ENCODE peak calls at places on chromosomes 4 and X, in four cellular contexts. U is HCT116, N is H1, Z is tibial nerve. A is an unnamed sample.

GRCh38 chr4:94457692-94458106 is 6.0 kb downstream of the PDLIM5 start:
- DNase-seq in N (no peak), Z (no peak), U (no peak), A (no peak)

GRCh38 chrX:74537011-74537390 is 77.4 kb downstream of the RLIM start:
- DNase-seq in N (no peak), Z (peak), U (no peak), A (no peak)

GRCh38 chr4:41025824-41026223 is 188.5 kb downstream of the APBB2 start:
- DNase-seq in N (no peak), Z (no peak), U (no peak), A (no peak)

GRCh38 chr4:40918330-40918729 is 168.6 kb downstream of the NSUN7 start:
- DNase-seq in N (no peak), Z (peak), U (no peak), A (no peak)

GRCh38 chr4:81499840-81500239 is 28.1 kb upstream of the RASGEF1B start:
- DNase-seq in Z (no peak), U (no peak), N (no peak), A (no peak)

GRCh38 chr4:156346959-156347385 is 393.3 kb upstream of the CTSO start:
- DNase-seq in U (peak), N (no peak), Z (no peak), A (no peak)

GRCh38 chr4:149785686-149786431 is 29.8 kb downstream of the IQCM start:
- DNase-seq in U (no peak), N (no peak), Z (no peak), A (no peak)

GRCh38 chr4:1910643-1911042 is 39.5 kb downstream of the NSD2 start:
- DNase-seq in U (no peak), Z (peak), N (peak), A (no peak)

GRCh38 chr4:75018811-75019210 is 85.9 kb downstream of the PARM1 start:
- DNase-seq in Z (no peak), U (no peak), N (no peak), A (no peak)

GRCh38 chr4:93203708-93204107 is 624.8 kb upstream of the ATOH1 start:
- DNase-seq in Z (no peak), U (peak), N (no peak), A (no peak)

GRCh38 chr4:40897557-40898203 is 147.9 kb downstream of the NSUN7 start:
- DNase-seq in U (peak), N (peak), Z (peak), A (peak)

GRCh38 chrX:150203249-150203647 is 159.9 kb upstream of the MAMLD1 start:
- DNase-seq in Z (no peak), U (no peak), N (no peak), A (no peak)

GRCh38 chr4:87103086-87103485 is 117.3 kb downstream of the KLHL8 start:
- DNase-seq in Z (no peak), N (no peak), U (no peak), A (no peak)

GRCh38 chr4:114658179-114658578 is 59.6 kb downstream of the UGT8 start:
- DNase-seq in N (no peak), Z (no peak), U (no peak), A (no peak)

GRCh38 chr4:36399762-36400353 is 118.4 kb downstream of the DTHD1 start:
- DNase-seq in N (no peak), Z (peak), U (no peak), A (no peak)

GRCh38 chr4:76504613-76505465 is 69.8 kb downstream of the SHROOM3 start:
- DNase-seq in N (no peak), Z (peak), U (peak), A (no peak)

GRCh38 chrX:1534321-1535168 is 2.4 kb downstream of the P2RY8 start:
- DNase-seq in Z (no peak), N (peak), U (no peak), A (no peak)

GRCh38 chr4:85725727-85726170 is 250.8 kb downstream of the ARHGAP24 start:
- DNase-seq in U (no peak), N (no peak), Z (no peak), A (no peak)

GRCh38 chr4:7103031-7103598 is 35.3 kb upstream of the GRPEL1 start:
- DNase-seq in N (peak), U (peak), Z (peak), A (peak)
- TF ChIP-seq POLR2A in N (no peak), U (peak), Z (peak), A (peak)

DNA sequence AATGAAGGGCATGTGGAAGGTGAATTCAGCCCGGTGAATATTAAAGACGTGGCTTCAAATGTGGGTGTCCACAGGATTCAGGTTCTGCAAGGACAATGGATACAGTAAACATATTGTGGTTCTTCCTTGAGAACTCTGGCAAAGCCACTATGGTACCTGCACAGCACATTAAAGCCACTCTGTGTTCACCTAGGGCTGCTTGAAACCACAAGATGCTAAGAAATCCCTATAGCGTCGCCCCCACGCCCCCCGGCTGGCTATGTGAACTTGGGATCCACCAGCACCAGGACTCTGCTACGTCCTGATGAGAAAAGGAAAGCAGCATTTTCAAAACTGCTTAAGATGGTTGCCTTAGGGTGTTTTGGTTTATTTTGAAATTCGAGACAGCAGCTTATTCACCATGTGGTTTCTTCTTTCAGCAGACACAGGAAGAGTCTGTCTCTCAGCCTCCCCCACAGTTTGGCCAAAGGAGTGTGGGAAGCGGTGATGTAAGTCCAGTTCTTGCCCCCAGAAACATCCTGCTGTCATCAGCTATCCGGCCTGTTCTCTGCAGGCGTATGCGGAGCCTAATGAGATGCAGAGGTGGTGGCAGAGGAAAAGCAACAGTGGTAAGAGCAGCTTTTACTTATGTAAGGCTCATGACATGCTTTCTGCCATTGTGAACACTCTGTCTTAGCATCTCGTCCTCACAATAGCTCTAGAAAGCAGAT is 111.5 kb downstream of the AFAP1 start:
- DNase-seq in N (no peak), U (no peak), Z (peak), A (no peak)
- TF ChIP-seq POLR2A in N (no peak), U (no peak), Z (no peak), A (no peak)

GRCh38 chrX:38652934-38653442 is 91.6 kb downstream of the TSPAN7 start:
- DNase-seq in N (no peak), U (no peak), Z (no peak), A (no peak)
- TF ChIP-seq POLR2A in N (no peak), U (no peak), Z (no peak), A (no peak)

DNA sequence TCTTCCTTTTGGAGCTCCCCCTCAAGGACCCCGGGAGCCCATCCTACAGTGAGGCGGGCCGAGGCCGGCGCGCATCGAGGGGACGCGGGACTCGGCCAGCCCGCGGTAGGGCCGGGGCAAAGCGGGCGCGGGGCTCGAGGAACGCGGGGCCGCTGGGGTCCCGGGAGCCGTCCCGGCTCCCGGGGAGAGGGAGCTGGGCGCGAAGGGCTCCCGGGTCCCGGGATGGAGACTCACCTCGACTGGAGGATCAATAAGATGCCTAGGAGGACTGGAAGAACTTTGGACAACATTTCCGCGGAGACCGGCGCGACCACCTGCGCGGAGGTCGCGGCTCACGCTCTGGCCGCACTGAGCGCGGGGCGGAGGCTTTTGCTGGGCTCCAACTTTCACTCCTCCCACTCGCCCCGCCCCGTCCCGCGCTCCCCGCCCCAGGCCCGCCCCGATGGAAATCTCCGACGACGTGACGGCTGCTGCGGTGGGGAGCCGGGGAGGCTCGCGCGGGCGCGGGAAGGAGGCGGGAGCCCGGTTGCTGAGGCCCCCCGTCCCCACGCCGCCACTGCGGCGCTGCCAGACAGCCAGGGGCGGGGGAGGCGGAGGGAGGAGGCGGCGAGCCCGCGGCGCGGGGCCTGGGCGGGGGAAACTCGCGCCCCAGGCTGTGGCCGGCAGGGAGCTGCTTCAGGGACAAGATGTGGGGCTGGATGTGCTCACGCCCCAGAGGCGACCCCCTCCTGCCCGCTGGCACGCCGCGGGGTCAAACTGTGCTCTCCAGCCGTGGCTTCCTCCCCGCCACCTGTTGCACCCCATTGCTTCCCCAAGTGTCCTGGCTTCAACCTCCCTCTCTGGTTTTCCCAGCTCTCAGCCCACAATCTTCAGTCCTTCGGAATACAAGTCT is at the start of gene GABRE:
- DNase-seq in U (no peak), Z (peak), N (peak), A (no peak)
- TF ChIP-seq POLR2A in U (no peak), Z (no peak), N (no peak), A (peak)

GRCh38 chrX:40006025-40007017 is 91.4 kb downstream of the BCOR start:
- DNase-seq in N (peak), Z (no peak), U (no peak), A (no peak)
- TF ChIP-seq POLR2A in N (no peak), Z (no peak), U (no peak), A (no peak)

GRCh38 chr4:83329521-83330105 is 5.0 kb downstream of the HPSE start:
- DNase-seq in N (no peak), Z (no peak), U (no peak), A (no peak)

GRCh38 chr4:83331959-83332358 is 2.7 kb downstream of the HPSE start:
- DNase-seq in Z (no peak), U (no peak), N (no peak), A (no peak)

GRCh38 chr4:83339573-83339972 is 4.9 kb upstream of the HPSE start:
- DNase-seq in N (no peak), U (no peak), Z (no peak), A (no peak)

GRCh38 chr4:83335691-83336090 is 1.0 kb upstream of the HPSE start:
- DNase-seq in U (no peak), N (no peak), Z (peak), A (no peak)

DNA sequence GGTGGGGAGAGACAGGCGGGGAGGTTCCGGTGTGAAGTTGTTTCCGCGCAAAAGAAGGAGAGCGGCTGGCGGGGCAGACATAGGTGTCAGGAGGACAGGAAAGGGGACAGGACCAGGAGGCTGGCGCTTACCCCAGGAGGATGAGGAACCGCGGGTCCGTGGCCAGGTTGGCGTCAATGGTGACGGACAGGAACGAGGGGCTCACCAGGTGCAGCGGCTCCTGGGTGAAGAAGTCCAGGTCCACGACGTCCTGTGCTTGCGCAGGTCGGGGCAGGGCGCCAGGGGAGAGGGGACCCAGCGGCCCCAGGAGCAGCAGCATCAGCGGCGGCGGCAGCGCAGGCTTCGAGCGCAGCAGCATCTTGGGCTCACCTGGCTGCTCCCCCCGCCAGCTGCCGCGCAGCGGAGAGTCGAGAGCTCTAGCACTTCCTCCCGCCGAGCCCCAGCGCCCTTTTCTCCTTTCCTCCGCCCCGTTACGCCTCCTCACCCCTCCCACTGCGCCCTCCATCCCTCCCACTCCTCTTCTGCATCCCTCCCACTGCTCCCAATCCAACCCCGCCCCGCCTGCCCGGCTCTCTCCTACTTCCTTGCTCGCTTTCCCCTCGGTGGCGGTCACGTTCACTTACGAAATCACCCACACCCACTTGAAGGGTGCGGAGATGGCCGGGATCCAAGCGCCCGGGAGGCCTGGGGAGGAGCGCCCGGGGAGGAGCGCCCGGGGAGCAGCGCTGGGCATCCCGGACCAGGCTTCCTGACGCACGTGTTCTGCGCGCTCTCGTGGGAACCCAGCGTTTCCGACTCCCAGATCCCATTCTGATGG is at the start of gene HPSE:
- DNase-seq in U (peak), N (peak), Z (peak), A (peak)
- TF ChIP-seq POLR2A in U (no peak), N (no peak), Z (no peak), A (no peak)

A was measured in H54.